ENCODE peak calls at places on chromosomes 6 and 20, in eight cellular contexts. S is T-helper 2 cell, B is NCI-H774, U is B cell, I is iPS-NIHi11, J is stromal cell of bone marrow, Z is SK-N-SH, C is KG1. T is an unnamed sample.

GRCh38 chr6:121430514-121431460 is 4.7 kb upstream of the GJA1 start:
- DNase-seq in S (no peak), B (peak; percentile 61), U (no peak), I (no peak), J (no peak), Z (peak; percentile 50), C (no peak), T (peak; percentile 30)

GRCh38 chr20:48624315-48625020 is 203.3 kb downstream of the PREX1 start:
- DNase-seq in S (no peak), B (no peak), U (no peak), I (no peak), J (no peak), Z (no peak), C (no peak), T (no peak)

GRCh38 chr6:39565948-39566347 is 159.3 kb downstream of the KIF6 start:
- DNase-seq in S (no peak), B (no peak), U (no peak), I (no peak), J (no peak), Z (no peak), C (no peak), T (no peak)

GRCh38 chr20:59017493-59018231 is 1.6 kb upstream of the TUBB1 start:
- DNase-seq in S (no peak), B (no peak), U (peak; percentile 36), I (no peak), J (no peak), Z (no peak), C (no peak), T (no peak)

GRCh38 chr6:35654883-35655282 is 33.8 kb downstream of the FKBP5 start:
- DNase-seq in S (no peak), B (no peak), U (no peak), I (no peak), J (no peak), Z (no peak), C (no peak), T (no peak)

GRCh38 chr20:58651823-58652605 is 931 bp downstream of the STX16 start:
- DNase-seq in S (peak; percentile 69), B (peak; percentile 6), U (peak; percentile 72), I (peak; percentile 91), J (peak; percentile 41), Z (peak; percentile 69), C (peak; percentile 53), T (peak; percentile 43)

GRCh38 chr20:39876974-39877615 is 811.9 kb downstream of the MAFB start:
- DNase-seq in S (no peak), B (peak; percentile 43), U (no peak), I (no peak), J (no peak), Z (peak; percentile 12), C (no peak), T (no peak)

GRCh38 chr6:119481981-119482380 is 132.4 kb upstream of the MAN1A1 start:
- DNase-seq in S (no peak), B (no peak), U (no peak), I (no peak), J (no peak), Z (no peak), C (no peak), T (peak; percentile 3)

GRCh38 chr6:109686566-109686965 is 4.4 kb downstream of the AK9 start:
- DNase-seq in S (no peak), B (no peak), U (no peak), I (no peak), J (peak; percentile 48), Z (no peak), C (no peak), T (no peak)

GRCh38 chr6:40044196-40044595 is 109.9 kb upstream of the MOCS1 start:
- DNase-seq in S (no peak), B (no peak), U (no peak), I (no peak), J (no peak), Z (no peak), C (no peak), T (no peak)

GRCh38 chr6:40232698-40233097 is 298.4 kb upstream of the MOCS1 start:
- DNase-seq in S (no peak), B (no peak), U (no peak), I (peak; percentile 16), J (no peak), Z (no peak), C (no peak), T (no peak)

GRCh38 chr6:3501826-3502505 is 45.1 kb upstream of the SLC22A23 start:
- DNase-seq in S (no peak), B (no peak), U (no peak), I (no peak), J (no peak), Z (no peak), C (no peak), T (no peak)

GRCh38 chr20:53943522-53944291 is 126.7 kb downstream of the BCAS1 start:
- DNase-seq in S (no peak), B (no peak), U (no peak), I (peak; percentile 46), J (peak; percentile 24), Z (peak; percentile 68), C (peak; percentile 19), T (no peak)

GRCh38 chr20:45300961-45301360 is 5.7 kb upstream of the RBPJL start:
- DNase-seq in S (no peak), B (no peak), U (no peak), I (peak; percentile 77), J (no peak), Z (peak; percentile 79), C (no peak), T (no peak)

GRCh38 chr6:15247750-15248450 is 2.0 kb downstream of the JARID2 start:
- DNase-seq in S (peak; percentile 17), B (no peak), U (peak; percentile 73), I (peak; percentile 76), J (no peak), Z (peak; percentile 87), C (no peak), T (no peak)

GRCh38 chr6:142482249-142482648 is 180.4 kb downstream of the ADGRG6 start:
- DNase-seq in S (no peak), B (no peak), U (no peak), I (no peak), J (no peak), Z (no peak), C (no peak), T (no peak)

GRCh38 chr6:52534966-52535390 is 41.9 kb downstream of the TRAM2 start:
- DNase-seq in S (no peak), B (no peak), U (no peak), I (no peak), J (no peak), Z (no peak), C (no peak), T (no peak)

GRCh38 chr6:11650297-11650696 is 112.7 kb downstream of the TMEM170B start:
- DNase-seq in S (no peak), B (no peak), U (no peak), I (peak; percentile 77), J (no peak), Z (no peak), C (no peak), T (no peak)

GRCh38 chr6:142833054-142833453 is 111.9 kb downstream of the HIVEP2 start:
- DNase-seq in S (no peak), B (no peak), U (no peak), I (no peak), J (peak; percentile 91), Z (no peak), C (no peak), T (peak; percentile 71)

GRCh38 chr6:34947561-34947960 is 58.5 kb downstream of the ANKS1A start:
- DNase-seq in S (no peak), B (no peak), U (no peak), I (no peak), J (no peak), Z (no peak), C (no peak), T (no peak)

GRCh38 chr20:58895099-58895795 is 42.7 kb downstream of the GNAS start:
- DNase-seq in S (no peak), B (no peak), U (no peak), I (no peak), J (no peak), Z (no peak), C (no peak), T (no peak)

GRCh38 chr6:122033564-122034181 is 365.8 kb upstream of the HSF2 start:
- DNase-seq in S (no peak), B (peak; percentile 83), U (no peak), I (peak; percentile 71), J (peak; percentile 58), Z (peak; percentile 37), C (no peak), T (peak; percentile 62)

GRCh38 chr20:50399003-50399916 is 110.9 kb upstream of the PTPN1 start:
- DNase-seq in S (no peak), B (no peak), U (no peak), I (no peak), J (no peak), Z (no peak), C (no peak), T (no peak)

GRCh38 chr20:34536798-34537394 is 20.7 kb downstream of the DYNLRB1 start:
- DNase-seq in S (no peak), B (no peak), U (no peak), I (peak; percentile 51), J (no peak), Z (peak; percentile 46), C (no peak), T (no peak)